ENCODE peak calls at places on chromosome 1, in four cellular contexts. H is iris pigment epithelial cell; X is midbrain; M is CD8-positive, alpha-beta T cell. B is an unnamed sample.

GRCh38 chr1:45543599-45544417 is 6.8 kb upstream of the AKR1A1 start:
- DNase-seq in H (no peak), X (peak; percentile 24), M (peak; percentile 35), B (no peak)

GRCh38 chr1:241336335-241336734 is 20.7 kb downstream of the RGS7 start:
- DNase-seq in H (peak; percentile 32), X (no peak), M (no peak), B (peak; percentile 58)

GRCh38 chr1:93659805-93660479 is 21.7 kb downstream of the BCAR3 start:
- DNase-seq in H (peak; percentile 52), X (no peak), M (no peak), B (no peak)

GRCh38 chr1:10415211-10415930 is 14.9 kb upstream of the CENPS start:
- DNase-seq in H (peak; percentile 94), X (no peak), M (no peak), B (peak; percentile 13)

GRCh38 chr1:225653463-225654276 is 747 bp upstream of the ENAH start:
- DNase-seq in H (peak; percentile 84), X (peak; percentile 81), M (no peak), B (peak; percentile 77)

GRCh38 chr1:180168786-180169640 is 14.3 kb downstream of the QSOX1 start:
- DNase-seq in H (peak; percentile 28), X (no peak), M (no peak), B (peak; percentile 48)

GRCh38 chr1:58781541-58782307 is 2.1 kb downstream of the JUN start:
- DNase-seq in H (peak; percentile 75), X (peak; percentile 76), M (peak; percentile 56), B (peak; percentile 69)

GRCh38 chr1:151520359-151520758 is 9.2 kb downstream of the CGN start:
- DNase-seq in H (no peak), X (no peak), M (no peak), B (no peak)

GRCh38 chr1:15349133-15349532 is 60.6 kb upstream of the EFHD2 start:
- DNase-seq in H (no peak), X (no peak), M (no peak), B (no peak)

GRCh38 chr1:18073066-18073642 is 34.4 kb upstream of the IGSF21 start:
- DNase-seq in H (no peak), X (no peak), M (no peak), B (no peak)